ENCODE peak calls at places on chromosome 7, in four cellular contexts. Q is adrenal gland; V is lower leg skin; S is CD8-positive, alpha-beta T cell. F is an unnamed sample.

GRCh38 chr7:38748056-38748610 is 117.0 kb upstream of the AMPH start:
- DNase-seq in Q (no peak), V (no peak), S (no peak), F (peak)

GRCh38 chr7:78939669-78940068 is 513.8 kb downstream of the MAGI2 start:
- DNase-seq in S (no peak), Q (no peak), V (no peak), F (no peak)

GRCh38 chr7:36390199-36391090 is 783 bp downstream of the ANLN start:
- DNase-seq in S (no peak), Q (peak), V (peak), F (peak)

GRCh38 chr7:31071316-31071715 is 19.2 kb downstream of the ADCYAP1R1 start:
- DNase-seq in V (no peak), S (no peak), Q (no peak), F (no peak)

GRCh38 chr7:130381468-130382312 is 1.4 kb downstream of the CPA1 start:
- DNase-seq in V (no peak), S (no peak), Q (no peak), F (no peak)

GRCh38 chr7:7821517-7821916 is 103.1 kb upstream of the RPA3 start:
- DNase-seq in Q (no peak), V (no peak), S (no peak), F (no peak)

GRCh38 chr7:95405800-95406199 is 9.6 kb upstream of the PON3 start:
- DNase-seq in S (no peak), Q (no peak), V (no peak), F (no peak)

GRCh38 chr7:7324698-7325097 is 142.4 kb downstream of the C1GALT1 start:
- DNase-seq in V (no peak), Q (no peak), S (no peak), F (no peak)

GRCh38 chr7:70006411-70006920 is 408.2 kb downstream of the AUTS2 start:
- DNase-seq in S (no peak), V (no peak), Q (no peak), F (no peak)
- H3K4me3 ChIP-seq in S (no peak), V (no peak), Q (no peak), F (no peak)

DNA sequence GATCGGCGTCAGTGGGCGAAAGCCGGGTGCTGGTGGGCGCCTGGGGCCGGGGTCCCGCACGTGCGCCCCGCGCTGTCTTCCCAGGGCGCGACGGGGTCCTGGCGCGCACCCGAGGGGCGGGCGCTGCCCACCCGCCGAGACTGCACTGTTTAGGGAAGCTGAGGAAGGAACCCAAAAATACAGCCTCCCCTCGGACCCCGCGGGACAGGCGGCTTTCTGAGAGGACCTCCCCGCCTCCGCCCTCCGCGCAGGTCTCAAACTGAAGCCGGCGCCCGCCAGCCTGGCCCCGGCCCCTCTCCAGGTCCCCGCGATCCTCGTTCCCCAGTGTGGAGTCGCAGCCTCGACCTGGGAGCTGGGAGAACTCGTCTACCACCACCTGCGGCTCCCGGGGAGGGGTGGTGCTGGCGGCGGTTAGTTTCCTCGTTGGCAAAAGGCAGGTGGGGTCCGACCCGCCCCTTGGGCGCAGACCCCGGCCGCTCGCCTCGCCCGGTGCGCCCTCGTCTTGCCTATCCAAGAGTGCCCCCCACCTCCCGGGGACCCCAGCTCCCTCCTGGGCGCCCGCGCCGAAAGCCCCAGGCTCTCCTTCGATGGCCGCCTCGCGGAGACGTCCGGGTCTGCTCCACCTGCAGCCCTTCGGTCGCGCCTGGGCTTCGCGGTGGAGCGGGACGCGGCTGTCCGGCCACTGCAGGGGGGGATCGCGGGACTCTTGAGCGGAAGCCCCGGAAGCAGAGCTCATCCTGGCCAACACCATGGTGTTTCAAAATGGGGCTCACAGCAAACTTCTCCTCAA is 1.1 kb downstream of the EGFR start:
- DNase-seq in V (no peak), Q (peak), S (no peak), F (peak)
- TF ChIP-seq CTCF in V (no peak), Q (peak), S (no peak), F (no peak)

GRCh38 chr7:77878500-77878899 is 79.9 kb downstream of the PHTF2 start:
- DNase-seq in S (no peak), Q (no peak), V (no peak), F (no peak)

GRCh38 chr7:77877800-77878199 is 79.2 kb downstream of the PHTF2 start:
- DNase-seq in Q (no peak), V (no peak), S (no peak), F (peak)
- H3K4me3 ChIP-seq in Q (no peak), V (no peak), S (no peak), F (no peak)

GRCh38 chr7:150806863-150807262 is 6.3 kb downstream of the TMEM176A start:
- DNase-seq in Q (no peak), S (no peak), V (no peak), F (no peak)
- TF ChIP-seq CTCF in Q (no peak), S (no peak), V (no peak), F (no peak)

DNA sequence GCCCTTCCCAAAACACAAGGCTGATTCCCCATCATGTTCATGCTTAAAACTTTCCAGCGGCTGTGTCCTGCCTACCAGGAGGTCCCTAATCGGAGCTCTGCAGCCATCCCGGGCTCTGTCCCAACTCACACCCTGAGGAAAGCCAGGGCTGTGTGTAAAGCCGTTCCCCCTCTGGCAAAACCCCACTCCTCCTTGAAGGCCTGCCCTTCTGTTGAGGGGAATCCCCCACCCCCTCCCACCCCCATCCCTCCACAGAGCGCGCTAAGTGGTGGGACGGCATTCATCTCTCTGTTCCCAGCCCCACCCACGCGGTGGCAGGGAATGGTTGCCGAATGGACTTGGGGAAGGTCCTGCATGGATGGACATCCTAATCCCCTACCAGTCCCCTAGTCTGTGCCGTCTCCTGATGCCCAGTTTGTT is 667 bp upstream of the TMEM120A start:
- DNase-seq in S (no peak), V (no peak), Q (no peak), F (no peak)
- H3K4me3 ChIP-seq in S (peak), V (no peak), Q (peak), F (peak)

DNA sequence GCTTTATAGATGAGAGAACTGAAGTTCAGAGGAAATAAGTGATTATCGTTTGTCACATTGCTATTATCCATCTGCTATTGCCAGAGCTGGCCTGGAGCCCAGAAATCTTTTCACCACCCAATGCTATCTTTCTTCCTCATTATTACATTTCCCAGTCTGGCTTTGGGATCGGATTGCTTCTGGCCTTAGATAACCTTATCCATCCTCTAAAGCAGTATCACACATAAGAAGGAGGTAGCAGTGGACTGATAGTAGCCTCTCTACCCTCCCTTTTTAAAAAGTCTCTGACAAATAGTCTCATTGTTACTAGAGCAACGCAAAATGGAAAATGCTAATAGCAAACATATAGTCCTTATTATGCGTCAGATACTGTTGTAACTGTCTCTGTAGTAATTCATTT is 1.3 kb upstream of the CLDN12 start:
- DNase-seq in S (no peak), V (no peak), Q (peak), F (peak)
- TF ChIP-seq CTCF in S (no peak), V (no peak), Q (no peak), F (no peak)

GRCh38 chr7:106570948-106571418 is 90.0 kb downstream of the CCDC71L start:
- DNase-seq in S (no peak), V (no peak), Q (no peak), F (no peak)

GRCh38 chr7:106568002-106568679 is 92.8 kb downstream of the CCDC71L start:
- DNase-seq in V (no peak), Q (no peak), S (no peak), F (no peak)

GRCh38 chr7:106570146-106570545 is 90.8 kb downstream of the CCDC71L start:
- DNase-seq in Q (no peak), V (no peak), S (no peak), F (no peak)

GRCh38 chr7:106569500-106569929 is 91.4 kb downstream of the CCDC71L start:
- DNase-seq in S (no peak), Q (no peak), V (no peak), F (no peak)

GRCh38 chr7:106568680-106569499 is 92.1 kb downstream of the CCDC71L start:
- DNase-seq in Q (no peak), V (peak), S (no peak), F (peak)
- H3K4me3 ChIP-seq in Q (no peak), V (no peak), S (no peak), F (no peak)

DNA sequence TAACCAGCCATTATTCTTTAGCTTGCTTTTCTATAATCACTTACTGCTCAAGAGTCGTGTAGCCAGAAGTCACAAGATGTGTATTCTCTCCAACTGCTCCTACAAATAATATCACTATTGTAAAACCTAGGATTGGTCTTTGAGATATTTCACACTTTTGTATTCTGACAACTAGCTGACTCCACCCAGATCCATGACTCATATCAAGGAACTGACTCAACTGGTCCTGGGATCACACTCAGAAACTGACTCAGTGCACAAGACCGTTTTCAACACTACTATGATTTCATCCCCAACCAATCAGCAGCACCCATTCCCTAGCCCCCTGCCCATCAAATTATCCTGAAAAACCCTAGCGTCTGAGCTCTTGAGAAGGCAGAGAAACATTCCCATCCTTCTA is 56.5 kb upstream of the ORC5 start:
- DNase-seq in Q (no peak), V (no peak), S (no peak), F (peak)
- TF ChIP-seq CTCF in Q (no peak), V (no peak), S (no peak), F (no peak)

GRCh38 chr7:128167791-128168666 is 73.0 kb upstream of the LEP start:
- DNase-seq in V (no peak), Q (no peak), S (no peak), F (no peak)
- H3K4me3 ChIP-seq in V (no peak), Q (no peak), S (no peak), F (no peak)

DNA sequence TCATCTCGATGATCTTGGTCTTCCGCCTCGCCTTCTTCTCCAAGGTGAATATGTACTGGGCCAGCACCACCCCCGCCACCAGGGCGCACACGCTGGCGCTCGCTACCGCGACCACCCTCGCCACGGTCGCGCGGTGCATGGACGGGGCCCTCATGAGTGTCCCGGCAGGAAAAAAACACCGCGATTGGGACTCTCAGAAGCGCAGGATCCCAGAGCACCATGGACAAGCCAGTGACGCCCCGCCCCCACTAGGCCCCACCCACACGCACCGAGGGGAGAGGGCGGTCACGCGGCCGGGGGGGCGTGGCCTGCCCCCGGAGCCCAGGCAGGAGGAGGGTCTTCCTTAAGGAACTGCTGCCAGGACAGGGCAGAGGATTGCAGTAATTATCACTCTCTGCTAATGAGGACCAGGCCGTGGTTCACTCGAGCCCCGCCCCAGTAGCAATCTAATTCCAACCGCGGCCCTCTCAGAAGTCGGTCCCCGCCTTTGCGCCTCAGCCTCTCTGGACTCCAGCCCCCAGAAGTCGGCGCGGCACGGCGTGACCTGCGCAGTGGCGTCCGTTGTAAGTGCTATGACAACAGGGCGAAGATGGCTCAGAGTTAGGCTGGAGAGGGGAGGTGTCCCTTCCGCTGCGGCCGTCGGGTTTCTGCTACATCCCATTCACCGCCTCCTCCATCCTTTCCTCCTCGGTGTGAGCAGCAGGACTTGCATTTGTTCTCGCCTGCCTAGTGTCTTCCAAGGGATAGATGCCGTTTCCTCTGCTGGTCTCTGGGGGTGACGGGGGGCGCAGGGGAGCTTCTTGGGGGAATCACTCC is at the start of gene BBS9:
- DNase-seq in Q (peak), V (peak), S (peak), F (peak)
- TF ChIP-seq CTCF in Q (no peak), V (no peak), S (no peak), F (no peak)

F was measured in foreskin fibroblast.